ENCODE peak calls at places on chromosome 9, in seven cellular contexts. X, D, W, L, J, E and R are unnamed samples.

GRCh38 chr9:134707031-134707680 is 65.6 kb downstream of the COL5A1 start:
- DNase-seq in X (peak; percentile 98), D (no peak), W (no peak), L (no peak), J (no peak), E (peak; percentile 7), R (no peak)

GRCh38 chr9:81826541-81826906 is 101.7 kb upstream of the SPATA31D4 start:
- DNase-seq in X (no peak), D (no peak), W (no peak), L (no peak), J (no peak), E (no peak), R (no peak)

GRCh38 chr9:124220551-124221451 is 36.9 kb upstream of the NEK6 start:
- DNase-seq in X (peak; percentile 33), D (no peak), W (no peak), L (no peak), J (no peak), E (peak; percentile 44), R (peak; percentile 73)

GRCh38 chr9:93207326-93207814 is 23.4 kb downstream of the WNK2 start:
- DNase-seq in X (peak; percentile 70), D (no peak), W (no peak), L (no peak), J (no peak), E (no peak), R (no peak)

GRCh38 chr9:22005700-22006605 is 3.2 kb downstream of the CDKN2B start:
- DNase-seq in X (peak; percentile 21), D (no peak), W (no peak), L (no peak), J (no peak), E (no peak), R (no peak)

GRCh38 chr9:87950765-87951488 is 23.4 kb downstream of the CDK20 start:
- DNase-seq in X (peak; percentile 52), D (no peak), W (peak; percentile 28), L (peak; percentile 31), J (no peak), E (peak; percentile 22), R (peak; percentile 57)

GRCh38 chr9:133576591-133577462 is 32.4 kb downstream of the FAM163B start:
- DNase-seq in X (no peak), D (no peak), W (no peak), L (peak; percentile 21), J (no peak), E (no peak), R (no peak)

GRCh38 chr9:133532937-133533668 is 1.4 kb upstream of the ADAMTSL2 start:
- DNase-seq in X (peak; percentile 77), D (peak; percentile 15), W (peak; percentile 73), L (peak; percentile 78), J (peak; percentile 44), E (peak; percentile 75), R (peak; percentile 71)

GRCh38 chr9:130985606-130986162 is 23.3 kb upstream of the LAMC3 start:
- DNase-seq in X (no peak), D (no peak), W (no peak), L (no peak), J (no peak), E (no peak), R (no peak)

GRCh38 chr9:12740845-12741244 is 34.0 kb upstream of the LURAP1L start:
- DNase-seq in X (no peak), D (no peak), W (no peak), L (no peak), J (no peak), E (no peak), R (no peak)

GRCh38 chr9:120587357-120587756 is 7.4 kb upstream of the CDK5RAP2 start:
- DNase-seq in X (peak; percentile 40), D (no peak), W (no peak), L (no peak), J (no peak), E (no peak), R (no peak)

GRCh38 chr9:88875394-88875793 is 115.9 kb upstream of the S1PR3 start:
- DNase-seq in X (no peak), D (no peak), W (no peak), L (no peak), J (no peak), E (no peak), R (no peak)

GRCh38 chr9:88874391-88874790 is 116.9 kb upstream of the S1PR3 start:
- DNase-seq in X (no peak), D (no peak), W (no peak), L (peak; percentile 62), J (no peak), E (peak; percentile 20), R (peak; percentile 55)

GRCh38 chr9:98256632-98257218 is 1.3 kb upstream of the TBC1D2 start:
- DNase-seq in X (peak; percentile 69), D (no peak), W (no peak), L (peak; percentile 80), J (no peak), E (no peak), R (no peak)

GRCh38 chr9:7791364-7791763 is 8.2 kb downstream of the DMAC1 start:
- DNase-seq in X (no peak), D (no peak), W (no peak), L (no peak), J (no peak), E (no peak), R (no peak)

GRCh38 chr9:70778568-70778967 is 342.9 kb downstream of the TRPM3 start:
- DNase-seq in X (no peak), D (no peak), W (no peak), L (no peak), J (no peak), E (no peak), R (no peak)

GRCh38 chr9:92637886-92638620 is 31.9 kb downstream of the IPPK start:
- DNase-seq in X (no peak), D (no peak), W (no peak), L (no peak), J (no peak), E (no peak), R (no peak)

DNA sequence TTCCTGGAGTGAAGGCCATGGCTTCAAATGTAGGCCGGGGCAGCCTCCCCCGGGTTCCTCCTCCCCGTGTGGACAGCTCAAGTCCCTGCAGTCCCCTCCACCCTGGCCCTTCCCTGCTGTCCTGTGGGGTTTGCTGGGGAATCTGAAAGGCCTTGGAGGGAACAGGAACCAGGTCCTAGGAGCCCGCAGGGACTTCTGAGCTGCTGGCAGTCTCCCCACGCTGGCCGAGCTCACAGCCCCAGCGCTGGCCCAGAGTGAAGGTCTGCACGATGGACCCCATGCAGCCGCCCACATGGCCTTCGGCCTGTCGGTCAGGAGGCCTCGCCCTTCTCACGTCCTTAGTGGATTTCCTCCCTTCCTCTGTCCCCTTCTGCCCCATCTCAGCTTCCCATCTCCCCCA is 25.7 kb upstream of the NOTCH1 start:
- DNase-seq in X (no peak), D (no peak), W (no peak), L (no peak), J (no peak), E (no peak), R (no peak)
- TF ChIP-seq JUND in X (no peak), D (no peak), W (no peak), L (no peak), J (no peak), E (no peak), R (no peak)

GRCh38 chr9:132514011-132514744 is 68.2 kb upstream of the BARHL1 start:
- DNase-seq in X (no peak), D (no peak), W (no peak), L (no peak), J (no peak), E (no peak), R (no peak)

GRCh38 chr9:132511191-132511999 is 71.0 kb upstream of the BARHL1 start:
- DNase-seq in X (no peak), D (no peak), W (no peak), L (no peak), J (no peak), E (no peak), R (no peak)

GRCh38 chr9:132514821-132515220 is 67.6 kb upstream of the BARHL1 start:
- DNase-seq in X (no peak), D (no peak), W (no peak), L (no peak), J (no peak), E (no peak), R (no peak)

GRCh38 chr9:132516301-132516700 is 66.1 kb upstream of the BARHL1 start:
- DNase-seq in X (no peak), D (no peak), W (no peak), L (no peak), J (no peak), E (no peak), R (no peak)

DNA sequence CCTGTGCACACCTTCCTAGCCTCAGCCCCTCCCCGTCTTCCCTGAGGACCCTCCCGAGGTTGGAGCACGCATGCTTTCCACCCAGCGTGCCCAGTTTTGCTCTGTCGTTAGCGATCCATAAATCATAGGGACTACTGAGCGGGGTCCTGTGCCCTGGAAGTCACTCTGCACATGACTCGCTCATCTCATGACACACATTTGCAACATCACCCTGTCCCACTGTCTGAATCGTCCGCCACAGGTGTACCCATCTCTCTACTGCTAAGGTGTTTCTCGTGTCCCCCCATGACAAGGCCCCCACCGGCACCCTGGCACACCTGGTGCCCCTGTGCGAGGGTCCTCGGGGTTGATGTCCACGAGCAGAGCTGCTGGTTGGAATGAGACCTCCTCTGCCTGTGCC is 69.0 kb upstream of the BARHL1 start:
- DNase-seq in X (no peak), D (no peak), W (no peak), L (no peak), J (no peak), E (no peak), R (no peak)
- TF ChIP-seq JUND in X (no peak), D (no peak), W (no peak), L (no peak), J (no peak), E (no peak), R (no peak)

DNA sequence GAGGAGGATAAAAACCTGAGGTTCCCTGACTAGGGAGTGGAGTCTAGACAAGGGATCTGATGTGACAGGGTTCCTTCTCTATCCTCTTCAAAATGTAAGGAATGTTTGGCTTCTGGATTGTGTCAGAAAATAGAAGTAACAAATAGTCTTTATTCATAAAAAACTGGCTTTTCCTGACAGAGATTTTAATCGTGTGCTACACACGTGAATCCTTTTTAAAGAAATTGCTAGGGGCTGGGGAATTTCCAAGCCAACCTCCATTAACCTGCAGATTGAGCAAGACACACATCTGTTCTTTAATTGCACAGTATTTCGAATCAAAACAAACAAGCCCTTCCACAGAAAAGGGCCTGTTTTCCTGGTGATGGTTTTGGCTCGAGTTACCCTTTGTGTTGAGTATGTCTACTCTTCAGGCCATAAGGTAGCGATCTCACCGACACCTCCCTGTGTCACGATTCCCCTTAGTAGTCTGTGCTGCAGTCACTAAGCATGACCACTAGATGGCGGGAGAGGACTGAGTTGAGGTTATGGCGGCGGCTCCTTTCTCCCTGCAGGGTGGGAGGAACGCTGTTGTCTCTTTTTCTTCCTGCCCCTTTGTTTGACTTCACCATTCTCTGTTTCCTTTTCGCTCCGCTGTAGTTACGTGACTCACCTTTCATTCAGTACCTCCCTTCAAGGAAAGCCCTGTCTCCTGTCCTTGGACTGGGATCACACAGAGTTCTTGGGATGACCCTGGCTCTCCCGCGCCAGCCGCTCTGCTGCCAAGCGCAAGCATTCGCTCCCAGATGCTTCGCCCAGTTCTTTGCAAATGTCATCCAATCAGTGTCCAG is 137.1 kb upstream of the SLC24A2 start:
- DNase-seq in X (peak; percentile 77), D (peak; percentile 48), W (peak; percentile 56), L (peak; percentile 56), J (peak; percentile 70), E (peak; percentile 55), R (peak; percentile 78)
- TF ChIP-seq JUND in X (no peak), D (no peak), W (no peak), L (no peak), J (peak; percentile 85), E (no peak), R (no peak)

DNA sequence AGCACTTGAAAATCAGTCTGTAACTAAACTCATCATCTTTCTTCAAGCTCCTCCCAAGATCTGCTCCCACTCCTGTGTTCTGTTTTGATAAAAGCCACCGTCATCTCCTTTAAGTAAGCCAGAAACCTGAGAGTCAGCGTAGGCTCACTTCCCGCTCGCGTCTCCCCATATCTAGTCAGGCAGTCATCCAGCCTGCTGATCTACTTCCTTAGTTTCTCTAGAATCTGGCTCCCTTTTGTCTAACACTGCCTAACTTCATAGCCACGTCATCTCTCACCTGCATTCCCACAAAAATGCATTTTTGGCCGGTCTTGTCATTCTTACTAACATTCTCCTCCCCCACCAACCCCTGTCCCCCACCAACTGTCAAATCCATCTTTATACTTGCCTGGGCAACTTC is 3.0 kb upstream of the TJP2 start:
- DNase-seq in X (no peak), D (no peak), W (no peak), L (peak; percentile 85), J (no peak), E (no peak), R (no peak)
- TF ChIP-seq JUND in X (peak; percentile 20), D (no peak), W (no peak), L (peak; percentile 67), J (no peak), E (no peak), R (no peak)